ENCODE peak calls at places on chromosomes 12 and 14, in four cellular contexts. B is fibroblast of lung, L is progenitor cell of endocrine pancreas, M is cardiac muscle cell. V is an unnamed sample.

GRCh38 chr14:93295541-93296220 is 37.2 kb downstream of the BTBD7 start:
- DNase-seq in B (no peak), L (no peak), M (no peak), V (no peak)

GRCh38 chr12:120790114-120790513 is 64.5 kb downstream of the ACADS start:
- DNase-seq in B (no peak), L (no peak), M (no peak), V (no peak)

GRCh38 chr14:104676694-104677505 is 12.5 kb upstream of the INF2 start:
- DNase-seq in B (no peak), L (no peak), M (peak; percentile 49), V (peak; percentile 57)

GRCh38 chr12:66623455-66623854 is 55.4 kb downstream of the GRIP1 start:
- DNase-seq in B (peak; percentile 20), L (no peak), M (no peak), V (no peak)

GRCh38 chr14:104601786-104602185 is 2.8 kb downstream of the TMEM179 start:
- DNase-seq in B (no peak), L (no peak), M (no peak), V (no peak)

GRCh38 chr12:10614056-10614370 is 604 bp upstream of the MAGOHB start:
- DNase-seq in B (no peak), L (no peak), M (peak; percentile 5), V (no peak)

GRCh38 chr12:21330682-21331253 is 3.9 kb downstream of the SLCO1A2 start:
- DNase-seq in B (peak; percentile 4), L (no peak), M (no peak), V (no peak)

GRCh38 chr12:26614217-26614616 is 218.8 kb downstream of the ITPR2 start:
- DNase-seq in B (peak; percentile 6), L (no peak), M (peak; percentile 27), V (peak; percentile 61)

GRCh38 chr12:55737581-55738112 is 5.3 kb upstream of the GDF11 start:
- DNase-seq in B (no peak), L (no peak), M (peak; percentile 38), V (no peak)

GRCh38 chr12:64608901-64609542 is 1.3 kb upstream of the RASSF3 start:
- DNase-seq in B (peak; percentile 61), L (no peak), M (peak; percentile 30), V (no peak)

GRCh38 chr12:127811988-127812387 is 455.0 kb upstream of the TMEM132C start:
- DNase-seq in B (peak; percentile 99), L (no peak), M (peak; percentile 5), V (no peak)

GRCh38 chr12:46744256-46744655 is 81.5 kb downstream of the SLC38A4 start:
- DNase-seq in B (peak; percentile 9), L (no peak), M (no peak), V (no peak)

GRCh38 chr12:109270494-109270893 is 38.6 kb downstream of the FOXN4 start:
- DNase-seq in B (no peak), L (no peak), M (no peak), V (no peak)

GRCh38 chr14:57974896-57975295 is 109.0 kb upstream of the SLC35F4 start:
- DNase-seq in B (no peak), L (no peak), M (no peak), V (no peak)

GRCh38 chr14:93301821-93302447 is 30.9 kb downstream of the BTBD7 start:
- DNase-seq in B (peak; percentile 79), L (no peak), M (peak; percentile 17), V (no peak)

GRCh38 chr12:126342866-126343265 is 1277.6 kb downstream of the AACS start:
- DNase-seq in B (no peak), L (no peak), M (no peak), V (no peak)

GRCh38 chr12:19192709-19193108 is 63.2 kb downstream of the PLEKHA5 start:
- DNase-seq in B (no peak), L (no peak), M (no peak), V (no peak)

GRCh38 chr12:120972870-120973543 is 5.3 kb upstream of the HNF1A start:
- DNase-seq in B (peak; percentile 22), L (no peak), M (peak; percentile 68), V (no peak)

GRCh38 chr12:104557488-104558195 is 100.9 kb downstream of the CHST11 start:
- DNase-seq in B (no peak), L (no peak), M (no peak), V (no peak)

GRCh38 chr12:15435597-15435996 is 113.3 kb downstream of the PTPRO start:
- DNase-seq in B (peak; percentile 31), L (no peak), M (peak; percentile 27), V (no peak)

GRCh38 chr12:459430-460258 is at the start of gene B4GALNT3:
- DNase-seq in B (peak; percentile 25), L (peak; percentile 75), M (peak; percentile 83), V (peak; percentile 67)

GRCh38 chr12:116153983-116154382 is 123.5 kb downstream of the MED13L start:
- DNase-seq in B (no peak), L (no peak), M (no peak), V (no peak)

GRCh38 chr14:106268013-106268727 is 741.8 kb downstream of the TMEM121 start:
- DNase-seq in B (no peak), L (no peak), M (no peak), V (no peak)

GRCh38 chr12:52521175-52521574 is 981 bp upstream of the KRT5 start:
- DNase-seq in B (peak; percentile 74), L (peak; percentile 5), M (no peak), V (no peak)

GRCh38 chr12:6226701-6227096 is 26.5 kb downstream of the CD9 start:
- DNase-seq in B (no peak), L (no peak), M (no peak), V (no peak)

GRCh38 chr14:96058606-96059200 is 19.5 kb downstream of the C14orf132 start:
- DNase-seq in B (no peak), L (no peak), M (no peak), V (no peak)
- TF ChIP-seq CTCF in B (no peak), L (no peak), M (no peak), V (no peak)

DNA sequence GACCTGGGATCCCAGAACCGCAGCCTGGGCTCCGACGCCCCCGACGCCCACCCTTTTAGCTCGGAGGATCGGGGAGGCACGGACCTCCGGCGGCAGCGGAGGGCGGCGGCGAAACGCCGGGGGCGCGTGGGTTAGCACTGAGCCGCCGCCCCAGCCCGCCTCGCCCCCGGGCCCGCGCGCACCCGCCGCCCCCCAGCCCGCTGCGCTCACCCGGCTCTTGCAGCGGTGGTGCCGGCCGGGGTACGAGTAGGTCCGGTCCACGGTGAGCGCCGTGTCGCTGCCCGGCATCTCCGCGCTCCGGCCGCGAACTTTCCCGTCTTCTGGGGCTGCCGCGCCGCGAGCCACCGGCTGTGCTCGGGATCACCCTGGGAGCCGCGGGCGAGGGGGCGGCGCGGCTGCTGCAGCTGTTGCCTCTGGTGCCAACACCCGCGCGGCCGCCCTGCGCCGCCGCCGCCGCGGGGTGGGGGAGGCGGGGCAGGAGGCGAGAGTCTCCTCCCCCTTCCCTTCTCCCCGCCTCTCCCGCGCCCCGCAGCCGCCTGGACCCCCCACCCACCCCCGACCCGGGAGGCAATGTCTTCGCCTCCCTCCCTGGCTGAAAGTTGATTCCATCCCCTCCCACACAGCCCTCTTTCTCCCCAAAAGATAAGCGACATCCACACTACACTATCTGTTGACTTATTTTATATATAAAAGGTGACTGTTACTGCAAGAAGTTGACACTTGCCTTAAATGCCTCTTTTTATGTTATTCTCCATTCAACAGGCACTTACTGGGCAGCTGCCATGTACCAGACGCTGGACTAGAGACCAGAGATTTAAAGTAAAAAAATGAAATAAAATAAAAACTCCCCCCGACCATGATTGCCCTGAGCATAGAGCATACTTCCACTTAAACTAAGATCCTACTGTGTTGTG is at the start of gene TMCC3:
- DNase-seq in B (peak; percentile 20), L (peak; percentile 48), M (peak; percentile 70), V (peak; percentile 56)
- TF ChIP-seq CTCF in B (no peak), L (no peak), M (no peak), V (no peak)

GRCh38 chr14:95446470-95446869 is 70.0 kb downstream of the SYNE3 start:
- DNase-seq in B (no peak), L (no peak), M (no peak), V (no peak)
- TF ChIP-seq CTCF in B (no peak), L (no peak), M (no peak), V (no peak)

DNA sequence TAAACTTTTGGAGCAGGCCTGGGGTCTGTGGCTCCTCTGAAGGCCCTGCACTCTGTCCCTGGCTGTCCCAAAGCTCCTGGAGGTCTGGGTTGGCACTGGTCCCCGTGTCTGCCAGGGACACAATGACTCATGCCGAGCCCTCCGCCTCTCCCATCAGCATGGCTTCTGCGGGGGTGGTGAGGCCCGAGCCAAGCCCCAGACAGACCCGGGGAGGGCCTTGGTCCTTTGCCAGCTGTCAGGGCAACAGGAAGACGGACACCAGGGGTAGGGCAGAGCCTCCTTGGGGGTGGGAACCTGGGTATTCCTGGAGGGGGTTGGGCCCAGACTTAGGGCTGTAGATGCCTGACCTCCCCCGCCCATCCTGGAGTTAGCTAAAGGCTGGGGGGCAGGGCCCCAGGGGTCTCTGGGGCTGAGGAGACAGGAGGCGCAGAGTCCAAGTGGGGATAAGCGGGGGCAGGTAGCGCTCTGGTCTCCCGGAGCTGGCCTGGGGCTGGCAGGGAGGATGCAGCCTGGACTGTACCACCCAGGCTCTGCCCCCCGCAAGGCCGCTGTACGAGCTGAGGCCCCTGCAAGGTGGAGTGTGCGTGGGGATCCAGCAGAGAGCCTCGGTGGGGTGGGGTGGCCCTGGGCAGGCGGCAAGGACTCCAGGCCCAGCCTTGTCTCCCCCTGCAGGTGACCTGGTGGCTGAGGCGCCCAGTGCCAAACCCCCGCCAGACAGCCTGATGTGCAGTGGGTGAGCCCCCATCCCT is 16.4 kb upstream of the PUS1 start:
- DNase-seq in B (peak; percentile 90), L (no peak), M (no peak), V (no peak)
- TF ChIP-seq CTCF in B (no peak), L (peak; percentile 11), M (no peak), V (no peak)

GRCh38 chr12:75890141-75890540 is 141.4 kb downstream of the PHLDA1 start:
- DNase-seq in B (peak; percentile 50), L (no peak), M (no peak), V (no peak)

GRCh38 chr12:75888398-75888797 is 143.2 kb downstream of the PHLDA1 start:
- DNase-seq in B (no peak), L (no peak), M (no peak), V (no peak)

GRCh38 chr12:75889214-75889613 is 142.4 kb downstream of the PHLDA1 start:
- DNase-seq in B (no peak), L (no peak), M (no peak), V (peak; percentile 23)

GRCh38 chr12:75890660-75891059 is 140.9 kb downstream of the PHLDA1 start:
- DNase-seq in B (no peak), L (no peak), M (no peak), V (no peak)

GRCh38 chr12:75887979-75888378 is 143.6 kb downstream of the PHLDA1 start:
- DNase-seq in B (no peak), L (no peak), M (no peak), V (no peak)
- TF ChIP-seq CTCF in B (no peak), L (no peak), M (no peak), V (no peak)

V was measured in glutamatergic neuron.